ENCODE peak calls at places on chromosomes 12 and 14, in seven cellular contexts. X is A549, Z is SK-N-SH, N is IMR-90, R is H1, G is HepG2, V is K562. K is an unnamed sample.

GRCh38 chr12:28242129-28242887 is 52.1 kb downstream of the CCDC91 start:
- DNase-seq in X (no peak), R (no peak), V (peak; percentile 27), Z (no peak), N (no peak), G (no peak), K (no peak)

GRCh38 chr14:67241416-67242362 is at the start of gene PALS1:
- DNase-seq in N (peak; percentile 88), R (peak; percentile 86), Z (peak; percentile 87), V (peak; percentile 75), G (peak; percentile 62), X (peak; percentile 33), K (peak; percentile 19)

GRCh38 chr14:66842911-66843572 is 335.1 kb downstream of the GPHN start:
- DNase-seq in G (no peak), Z (no peak), X (no peak), R (no peak), V (no peak), N (no peak), K (no peak)

GRCh38 chr12:109720152-109720855 is 6.7 kb downstream of the FAM222A start:
- DNase-seq in R (no peak), Z (peak; percentile 70), N (no peak), G (no peak), X (no peak), V (no peak), K (no peak)

GRCh38 chr12:104609083-104609844 is 152.5 kb downstream of the CHST11 start:
- DNase-seq in R (no peak), V (no peak), N (no peak), G (no peak), X (no peak), Z (no peak), K (no peak)

GRCh38 chr12:30134229-30134628 is 350.5 kb upstream of the TMTC1 start:
- DNase-seq in V (peak; percentile 15), R (no peak), Z (no peak), N (no peak), X (peak; percentile 13), G (peak; percentile 24), K (no peak)

GRCh38 chr14:32203928-32204357 is 874 bp upstream of the RNU6-8 start:
- DNase-seq in R (no peak), N (no peak), G (peak; percentile 31), X (no peak), Z (peak; percentile 30), V (no peak), K (no peak)

GRCh38 chr12:94677778-94678177 is 27.4 kb upstream of the TMCC3 start:
- DNase-seq in R (no peak), X (no peak), Z (no peak), N (no peak), G (no peak), V (no peak), K (no peak)

GRCh38 chr12:2797721-2798418 is 3.1 kb downstream of the FKBP4 start:
- DNase-seq in R (no peak), G (no peak), Z (no peak), X (no peak), V (no peak), N (no peak), K (no peak)

GRCh38 chr12:23113781-23114180 is 488.8 kb downstream of the ETNK1 start:
- DNase-seq in R (no peak), N (no peak), G (no peak), X (no peak), V (no peak), Z (no peak), K (no peak)

GRCh38 chr12:19759229-19759628 is 319.9 kb downstream of the AEBP2 start:
- DNase-seq in R (no peak), N (peak; percentile 77), X (no peak), G (no peak), V (no peak), Z (no peak), K (no peak)

GRCh38 chr12:53766881-53767280 is 15.1 kb upstream of the CISTR start:
- DNase-seq in R (no peak), G (no peak), V (no peak), N (peak; percentile 46), Z (no peak), X (no peak), K (no peak)

GRCh38 chr14:68794856-68795601 is 2.2 kb upstream of the ZFP36L1 start:
- DNase-seq in R (no peak), G (no peak), N (peak; percentile 95), Z (peak; percentile 72), V (peak; percentile 47), X (no peak), K (no peak)

GRCh38 chr14:46048127-46048526 is 603.5 kb downstream of the RPL10L start:
- DNase-seq in R (peak; percentile 58), N (peak; percentile 18), Z (peak; percentile 1), V (no peak), G (peak; percentile 4), X (no peak), K (peak; percentile 3)

DNA sequence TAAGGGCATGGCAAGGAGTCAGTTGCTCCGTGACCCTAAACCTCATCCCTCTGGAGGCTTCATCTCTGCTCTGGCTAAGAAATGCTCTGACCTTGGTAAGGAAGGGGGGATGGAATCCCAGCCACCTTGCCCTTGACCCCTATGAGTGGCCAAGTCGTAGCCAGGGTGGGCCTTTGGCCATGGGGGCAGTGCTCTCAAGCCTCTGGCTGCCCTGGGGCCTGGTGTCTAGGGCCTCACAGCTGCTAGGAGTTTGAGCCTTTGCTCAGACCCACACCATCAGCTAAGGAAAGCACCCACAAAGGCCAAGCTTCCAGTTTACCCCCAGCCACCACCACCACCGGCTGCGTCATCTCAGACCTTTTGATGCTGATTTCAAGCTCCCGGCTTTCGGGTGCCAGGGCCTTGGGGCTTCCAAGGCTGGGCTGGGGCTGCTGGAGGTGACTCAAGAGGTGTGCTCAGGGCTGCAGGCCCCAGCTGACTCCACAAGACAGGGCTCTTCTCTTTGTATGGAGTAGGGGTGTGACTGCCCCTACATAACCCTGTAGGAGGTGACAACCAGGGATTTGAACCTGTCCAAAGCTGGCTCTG is 3.7 kb downstream of the ASB2 start:
- DNase-seq in G (no peak), N (no peak), Z (no peak), R (no peak), V (no peak), X (no peak), K (no peak)
- TF ChIP-seq RFX5 in G (no peak), N (no peak), Z (no peak), R (no peak), V (no peak), X (no peak), K (no peak)

GRCh38 chr12:26003065-26003464 is 44.6 kb downstream of the RASSF8 start:
- DNase-seq in R (no peak), G (no peak), V (no peak), X (no peak), Z (no peak), N (no peak), K (no peak)
- H3K4me3 ChIP-seq in R (no peak overlapping the region), G (no peak overlapping the region), V (no peak overlapping the region), X (no peak overlapping the region), Z (no peak overlapping the region), N (no peak overlapping the region), K (no peak overlapping the region)

GRCh38 chr14:81164167-81164774 is 56.5 kb downstream of the GTF2A1 start:
- DNase-seq in V (peak; percentile 33), R (peak; percentile 77), X (peak; percentile 55), Z (peak; percentile 46), G (peak; percentile 78), N (peak; percentile 77), K (peak; percentile 48)
- TF ChIP-seq RFX5 in V (no peak), R (no peak), X (no peak), Z (no peak), G (no peak), N (no peak), K (no peak)

GRCh38 chr14:61179061-61179675 is 102.0 kb downstream of the TMEM30B start:
- DNase-seq in N (peak; percentile 26), X (peak; percentile 30), Z (no peak), V (no peak), G (peak; percentile 59), R (no peak), K (no peak)

GRCh38 chr14:61176686-61177085 is 104.5 kb downstream of the TMEM30B start:
- DNase-seq in N (no peak), R (no peak), V (no peak), G (no peak), X (no peak), Z (no peak), K (no peak)

GRCh38 chr14:61179776-61180398 is 101.3 kb downstream of the TMEM30B start:
- DNase-seq in X (no peak), G (no peak), Z (no peak), N (peak; percentile 58), V (no peak), R (no peak), K (no peak)

GRCh38 chr14:61178226-61179060 is 102.7 kb downstream of the TMEM30B start:
- DNase-seq in G (peak; percentile 85), N (peak; percentile 99), V (no peak), X (peak; percentile 84), R (no peak), Z (no peak), K (no peak)

DNA sequence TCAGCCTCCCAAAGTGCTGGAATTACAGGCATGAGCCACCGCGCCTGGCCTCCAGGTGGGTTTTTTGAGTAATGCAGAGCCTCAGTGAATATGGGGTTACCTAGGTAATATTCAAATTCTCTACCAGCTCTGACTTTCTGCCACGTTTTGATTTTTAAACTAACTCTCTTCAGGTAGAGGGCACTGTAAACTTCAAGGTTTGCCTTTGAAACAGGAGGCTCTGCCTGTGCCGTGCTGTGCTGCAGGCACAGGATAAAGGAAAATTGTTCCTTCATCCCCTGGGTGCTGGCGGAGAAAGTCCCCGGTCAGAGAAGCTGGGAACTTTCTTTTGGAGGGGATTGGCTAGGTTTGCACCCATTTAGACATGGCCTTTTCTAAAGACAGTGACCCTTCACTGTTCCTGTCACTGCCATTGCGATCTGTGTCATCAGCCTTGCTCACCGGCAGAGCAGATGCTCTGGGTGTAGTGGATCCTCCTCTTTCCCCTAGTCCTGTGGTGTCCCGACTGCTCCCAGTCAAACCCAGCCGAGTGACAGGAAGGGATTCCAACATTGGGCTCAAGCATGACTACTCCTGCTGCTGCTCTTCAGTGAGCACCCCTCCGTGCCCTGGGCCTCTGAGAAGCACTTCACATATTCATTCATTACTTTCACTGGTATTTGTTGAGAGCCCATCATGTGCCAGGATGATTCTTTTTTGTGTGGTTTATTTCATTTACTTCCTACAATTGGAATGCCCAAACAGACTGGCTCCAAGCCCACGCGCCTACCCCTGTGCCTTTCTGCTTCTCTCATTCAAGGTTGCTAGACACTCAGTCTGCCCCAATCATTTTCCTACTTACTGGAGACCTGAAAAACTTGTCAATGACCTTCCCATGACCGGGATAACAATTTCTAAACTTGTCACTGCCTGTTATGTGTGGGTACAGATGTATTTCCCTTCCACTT is 103.6 kb downstream of the TMEM30B start:
- DNase-seq in G (no peak), V (no peak), N (peak; percentile 31), Z (no peak), R (no peak), X (no peak), K (no peak)
- H3K4me3 ChIP-seq in G (no peak overlapping the region), V (no peak overlapping the region), N (no peak overlapping the region), Z (no peak overlapping the region), R (no peak overlapping the region), X (no peak overlapping the region), K (no peak overlapping the region)